ENCODE peak calls at places on chromosomes 1 and 21, in ten cellular contexts. W, P, E, S, A, X, Z, G, L and T are unnamed samples.

GRCh38 chr1:115090547-115090946 is 1.2 kb upstream of the TSPAN2 start:
- DNase-seq in W (no peak), P (no peak), E (no peak), S (no peak), A (no peak), X (no peak), Z (peak; percentile 17), G (peak; percentile 63), L (peak; percentile 86), T (no peak)

GRCh38 chr1:219147571-219148019 is 26.1 kb upstream of the LYPLAL1 start:
- DNase-seq in W (no peak), P (no peak), E (no peak), S (no peak), A (no peak), X (no peak), Z (no peak), G (no peak), L (no peak), T (no peak)

GRCh38 chr1:204225841-204226745 is 12.3 kb upstream of the GOLT1A start:
- DNase-seq in W (no peak), P (peak; percentile 71), E (peak; percentile 34), S (no peak), A (no peak), X (no peak), Z (no peak), G (no peak), L (no peak), T (peak; percentile 32)

GRCh38 chr1:181149326-181150000 is 61.0 kb downstream of the IER5 start:
- DNase-seq in W (no peak), P (no peak), E (no peak), S (no peak), A (no peak), X (no peak), Z (no peak), G (peak; percentile 34), L (no peak), T (no peak)

GRCh38 chr21:46122758-46123683 is 25.1 kb downstream of the COL6A2 start:
- DNase-seq in W (peak; percentile 10), P (no peak), E (no peak), S (no peak), A (no peak), X (no peak), Z (no peak), G (no peak), L (peak; percentile 34), T (no peak)

GRCh38 chr1:51230501-51231078 is 5.5 kb upstream of the RNF11 start:
- DNase-seq in W (no peak), P (peak; percentile 10), E (no peak), S (no peak), A (no peak), X (no peak), Z (no peak), G (no peak), L (no peak), T (no peak)

GRCh38 chr1:111593403-111594127 is 26.0 kb upstream of the RAP1A start:
- DNase-seq in W (no peak), P (no peak), E (no peak), S (no peak), A (no peak), X (no peak), Z (no peak), G (no peak), L (no peak), T (no peak)

GRCh38 chr1:200869376-200869752 is 3.4 kb upstream of the GPR25 start:
- DNase-seq in W (no peak), P (no peak), E (no peak), S (no peak), A (no peak), X (no peak), Z (no peak), G (no peak), L (no peak), T (no peak)

GRCh38 chr1:58577676-58578073 is 623 bp upstream of the TACSTD2 start:
- DNase-seq in W (no peak), P (no peak), E (peak; percentile 38), S (no peak), A (no peak), X (no peak), Z (no peak), G (no peak), L (no peak), T (no peak)

GRCh38 chr1:103274886-103275285 is 166.6 kb upstream of the COL11A1 start:
- DNase-seq in W (no peak), P (no peak), E (no peak), S (no peak), A (no peak), X (no peak), Z (no peak), G (no peak), L (no peak), T (no peak)

GRCh38 chr1:230633469-230633868 is 8.8 kb upstream of the COG2 start:
- DNase-seq in W (no peak), P (no peak), E (no peak), S (no peak), A (no peak), X (no peak), Z (no peak), G (no peak), L (peak; percentile 7), T (no peak)

GRCh38 chr1:230629511-230629910 is 12.8 kb upstream of the COG2 start:
- DNase-seq in W (no peak), P (no peak), E (no peak), S (no peak), A (no peak), X (no peak), Z (no peak), G (no peak), L (peak; percentile 11), T (no peak)

GRCh38 chr1:230631477-230631876 is 10.8 kb upstream of the COG2 start:
- DNase-seq in W (no peak), P (no peak), E (no peak), S (no peak), A (no peak), X (no peak), Z (no peak), G (no peak), L (no peak), T (no peak)

GRCh38 chr1:230634384-230634783 is 7.9 kb upstream of the COG2 start:
- DNase-seq in W (no peak), P (no peak), E (no peak), S (no peak), A (no peak), X (no peak), Z (no peak), G (no peak), L (no peak), T (no peak)

GRCh38 chr1:230632273-230632873 is 9.9 kb upstream of the COG2 start:
- DNase-seq in W (no peak), P (peak; percentile 54), E (peak; percentile 88), S (peak; percentile 42), A (peak; percentile 20), X (peak; percentile 42), Z (peak; percentile 70), G (peak; percentile 76), L (peak; percentile 47), T (peak; percentile 10)
- TF ChIP-seq CTCF in W (peak; percentile 27), P (peak; percentile 78), E (peak; percentile 84), S (peak; percentile 63), A (peak; percentile 26), X (no peak), Z (peak; percentile 63), G (peak; percentile 81), L (peak; percentile 52), T (no peak)

GRCh38 chr1:10561955-10562354 is 87.2 kb downstream of the PEX14 start:
- DNase-seq in W (no peak), P (no peak), E (no peak), S (no peak), A (no peak), X (no peak), Z (no peak), G (peak; percentile 72), L (no peak), T (no peak)
- TF ChIP-seq CTCF in W (no peak), P (no peak), E (peak; percentile 7), S (peak; percentile 33), A (no peak), X (no peak), Z (peak; percentile 33), G (peak; percentile 74), L (peak; percentile 25), T (no peak)

GRCh38 chr1:64100791-64101190 is 102.6 kb upstream of the UBE2U start:
- DNase-seq in W (no peak), P (no peak), E (no peak), S (no peak), A (no peak), X (no peak), Z (no peak), G (no peak), L (no peak), T (no peak)
- TF ChIP-seq CTCF in W (no peak), P (no peak), E (no peak), S (no peak), A (no peak), X (no peak), Z (no peak), G (no peak), L (no peak), T (no peak)

GRCh38 chr1:20988030-20988825 is 188.5 kb downstream of the EIF4G3 start:
- DNase-seq in W (no peak), P (no peak), E (no peak), S (no peak), A (no peak), X (no peak), Z (no peak), G (no peak), L (peak; percentile 28), T (no peak)

GRCh38 chr1:20980051-20980450 is 192.9 kb upstream of the HP1BP3 start:
- DNase-seq in W (no peak), P (no peak), E (no peak), S (no peak), A (no peak), X (no peak), Z (no peak), G (no peak), L (no peak), T (no peak)

GRCh38 chr1:20981903-20982695 is 194.6 kb downstream of the EIF4G3 start:
- DNase-seq in W (no peak), P (no peak), E (peak; percentile 40), S (peak; percentile 61), A (no peak), X (no peak), Z (no peak), G (peak; percentile 21), L (peak; percentile 63), T (no peak)

GRCh38 chr1:20978413-20978812 is 191.3 kb upstream of the HP1BP3 start:
- DNase-seq in W (no peak), P (no peak), E (no peak), S (no peak), A (no peak), X (no peak), Z (no peak), G (no peak), L (peak; percentile 23), T (no peak)

DNA sequence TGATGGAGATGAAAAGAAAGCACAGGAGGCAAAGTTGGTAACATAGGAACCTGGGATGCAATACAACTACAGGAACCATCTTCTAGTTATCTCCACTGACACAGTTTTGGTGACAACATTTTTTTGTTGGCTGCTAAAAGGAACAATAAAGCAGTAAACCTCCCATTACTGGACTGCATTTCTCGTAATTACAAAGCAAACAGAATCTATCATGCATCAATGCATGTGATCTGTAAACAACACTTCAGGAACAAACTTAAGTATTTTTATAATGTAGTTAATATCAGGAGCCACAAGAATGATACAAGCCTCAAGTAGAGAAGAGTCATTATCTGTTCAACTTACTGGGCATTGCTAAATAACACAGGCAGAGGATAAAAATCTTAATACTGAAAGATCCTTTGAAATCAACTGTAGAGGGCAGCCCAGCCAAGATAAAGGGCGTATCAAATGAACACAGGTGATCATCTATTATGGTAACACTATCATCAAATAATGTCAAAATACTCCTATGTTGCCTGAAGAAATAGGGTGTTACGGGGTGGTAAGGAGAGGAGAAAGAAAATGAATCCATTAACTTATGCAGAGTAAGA is 193.3 kb downstream of the EIF4G3 start:
- DNase-seq in W (no peak), P (no peak), E (peak; percentile 11), S (no peak), A (no peak), X (no peak), Z (no peak), G (no peak), L (no peak), T (no peak)
- TF ChIP-seq CTCF in W (no peak), P (no peak), E (peak; percentile 6), S (no peak), A (no peak), X (no peak), Z (peak; percentile 4), G (peak; percentile 13), L (no peak), T (peak; percentile 23)